ENCODE peak calls at places on chromosomes 12 and 14, in four cellular contexts. One of them, this sample, is unnamed.

GRCh38 chr14:58947816-58948440 is 240.5 kb upstream of the DAAM1 start:
- DNase-seq in GM13977: no peak
- DNase-seq in GM23338: peak; percentile 68
- DNase-seq in neural progenitor cell: peak; percentile 12
- DNase-seq in this sample: no peak

GRCh38 chr12:72901685-72902084 is 629.5 kb downstream of the TRHDE start:
- DNase-seq in GM13977: no peak
- DNase-seq in GM23338: no peak
- DNase-seq in neural progenitor cell: no peak
- DNase-seq in this sample: no peak

GRCh38 chr12:88501976-88502938 is 78.0 kb downstream of the KITLG start:
- DNase-seq in GM13977: no peak
- DNase-seq in GM23338: no peak
- DNase-seq in neural progenitor cell: no peak
- DNase-seq in this sample: no peak

GRCh38 chr12:774051-774614 is 21.8 kb downstream of the WNK1 start:
- DNase-seq in GM13977: no peak
- DNase-seq in GM23338: no peak
- DNase-seq in neural progenitor cell: peak; percentile 53
- DNase-seq in this sample: no peak

GRCh38 chr14:34359423-34360120 is 102.5 kb downstream of the SPTSSA start:
- DNase-seq in GM13977: no peak
- DNase-seq in GM23338: no peak
- DNase-seq in neural progenitor cell: peak; percentile 5
- DNase-seq in this sample: no peak

GRCh38 chr12:124518051-124518932 is 49.1 kb downstream of the NCOR2 start:
- DNase-seq in GM13977: no peak
- DNase-seq in GM23338: no peak
- DNase-seq in neural progenitor cell: peak; percentile 77
- DNase-seq in this sample: peak; percentile 72

GRCh38 chr14:102295301-102295700 is 9.7 kb downstream of the MOK start:
- DNase-seq in GM13977: no peak
- DNase-seq in GM23338: no peak
- DNase-seq in neural progenitor cell: no peak
- DNase-seq in this sample: no peak

GRCh38 chr14:89721991-89722390 is 232.5 kb downstream of the EFCAB11 start:
- DNase-seq in GM13977: no peak
- DNase-seq in GM23338: no peak
- DNase-seq in neural progenitor cell: no peak
- DNase-seq in this sample: no peak

GRCh38 chr14:100891051-100891450 is 12.5 kb downstream of the RTL1 start:
- DNase-seq in GM13977: no peak
- DNase-seq in GM23338: no peak
- DNase-seq in neural progenitor cell: no peak
- DNase-seq in this sample: no peak

GRCh38 chr12:22408605-22409004 is 74.1 kb upstream of the ST8SIA1 start:
- DNase-seq in GM13977: no peak
- DNase-seq in GM23338: no peak
- DNase-seq in neural progenitor cell: no peak
- DNase-seq in this sample: no peak

GRCh38 chr14:22627506-22628263 is 16.5 kb downstream of the OR6J1 start:
- DNase-seq in GM13977: no peak
- DNase-seq in GM23338: peak; percentile 36
- DNase-seq in neural progenitor cell: no peak
- DNase-seq in this sample: no peak

GRCh38 chr12:11545438-11546330 is 103.8 kb upstream of the ETV6 start:
- DNase-seq in GM13977: peak; percentile 78
- DNase-seq in GM23338: peak; percentile 30
- DNase-seq in neural progenitor cell: no peak
- DNase-seq in this sample: no peak
- TF ChIP-seq CTCF in GM13977: no peak
- TF ChIP-seq CTCF in GM23338: no peak
- TF ChIP-seq CTCF in neural progenitor cell: no peak
- TF ChIP-seq CTCF in this sample: no peak

GRCh38 chr14:64503434-64504309 is at the start of gene ZBTB25:
- DNase-seq in GM13977: peak; percentile 89
- DNase-seq in GM23338: peak; percentile 95
- DNase-seq in neural progenitor cell: peak; percentile 96
- DNase-seq in this sample: peak; percentile 85

GRCh38 chr14:64506751-64507150 is 2.2 kb downstream of the ZBTB1 start:
- DNase-seq in GM13977: no peak
- DNase-seq in GM23338: no peak
- DNase-seq in neural progenitor cell: no peak
- DNase-seq in this sample: no peak

GRCh38 chr14:64503184-64503433 is 529 bp downstream of the ZBTB25 start:
- DNase-seq in GM13977: no peak
- DNase-seq in GM23338: peak; percentile 22
- DNase-seq in neural progenitor cell: peak; percentile 50
- DNase-seq in this sample: no peak

GRCh38 chr14:64504310-64504896 is at the start of gene ZBTB1:
- DNase-seq in GM13977: peak; percentile 78
- DNase-seq in GM23338: peak; percentile 81
- DNase-seq in neural progenitor cell: peak; percentile 94
- DNase-seq in this sample: peak; percentile 80

GRCh38 chr14:64504897-64505771 is 564 bp downstream of the ZBTB1 start:
- DNase-seq in GM13977: peak; percentile 81
- DNase-seq in GM23338: peak; percentile 95
- DNase-seq in neural progenitor cell: peak; percentile 94
- DNase-seq in this sample: peak; percentile 84
- TF ChIP-seq CTCF in GM13977: no peak
- TF ChIP-seq CTCF in GM23338: no peak
- TF ChIP-seq CTCF in neural progenitor cell: no peak
- TF ChIP-seq CTCF in this sample: no peak

DNA sequence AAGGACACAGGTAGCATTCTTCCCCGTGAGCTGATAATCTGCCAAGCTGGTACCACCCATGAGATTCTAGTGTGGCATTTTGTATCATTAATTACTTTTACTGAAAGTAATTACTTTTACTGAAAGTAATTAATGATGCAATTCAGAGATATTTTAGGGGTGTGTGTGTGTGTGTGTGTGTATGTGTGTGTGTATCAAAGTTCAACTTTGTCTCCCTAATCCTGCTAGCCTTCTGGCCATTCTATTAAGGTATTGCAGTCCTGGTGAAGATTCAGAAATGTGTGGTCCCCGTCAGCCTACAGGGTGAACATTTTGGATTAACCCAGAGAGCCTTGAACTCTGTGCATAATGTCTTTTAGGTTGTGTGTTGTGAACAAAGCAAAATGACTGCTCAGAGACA is 310.8 kb downstream of the ZFP36L1 start:
- DNase-seq in GM13977: no peak
- DNase-seq in GM23338: no peak
- DNase-seq in neural progenitor cell: no peak
- DNase-seq in this sample: no peak
- TF ChIP-seq CTCF in GM13977: no peak
- TF ChIP-seq CTCF in GM23338: no peak
- TF ChIP-seq CTCF in neural progenitor cell: no peak
- TF ChIP-seq CTCF in this sample: no peak

GRCh38 chr14:53285064-53285463 is 131.9 kb upstream of the DDHD1 start:
- DNase-seq in GM13977: no peak
- DNase-seq in GM23338: no peak
- DNase-seq in neural progenitor cell: no peak
- DNase-seq in this sample: no peak

GRCh38 chr14:53285806-53286205 is 132.7 kb upstream of the DDHD1 start:
- DNase-seq in GM13977: no peak
- DNase-seq in GM23338: no peak
- DNase-seq in neural progenitor cell: no peak
- DNase-seq in this sample: no peak
- TF ChIP-seq CTCF in GM13977: peak; percentile 12
- TF ChIP-seq CTCF in GM23338: no peak
- TF ChIP-seq CTCF in neural progenitor cell: no peak
- TF ChIP-seq CTCF in this sample: no peak